ENCODE peak calls at places on chromosomes 5 and 9, in seven cellular contexts. L is H1, K is GM12878, I is HepG2, U is HCT116, S is K562, C is SK-N-SH. M is an unnamed sample.

GRCh38 chr9:84310903-84311302 is 29.7 kb downstream of the SLC28A3 start:
- DNase-seq in L (no peak), K (no peak), I (no peak), U (no peak), S (no peak), C (no peak), M (no peak)

GRCh38 chr9:134407123-134407779 is 81.0 kb downstream of the RXRA start:
- DNase-seq in L (no peak), K (peak), I (no peak), U (peak), S (peak), C (peak), M (no peak)

GRCh38 chr5:78889759-78890158 is 95.4 kb downstream of the ARSB start:
- DNase-seq in L (no peak), K (no peak), I (no peak), U (no peak), S (no peak), C (no peak), M (no peak)

GRCh38 chr5:44719856-44720255 is 88.9 kb upstream of the MRPS30 start:
- DNase-seq in L (no peak), K (no peak), I (no peak), U (no peak), S (no peak), C (no peak), M (no peak)

GRCh38 chr9:129040113-129040643 is 3.8 kb downstream of the MIGA2 start:
- DNase-seq in L (no peak), K (no peak), I (no peak), U (no peak), S (peak), C (peak), M (no peak)

GRCh38 chr9:34417734-34418133 is 40.6 kb downstream of the FAM219A start:
- DNase-seq in L (no peak), K (no peak), I (no peak), U (no peak), S (no peak), C (no peak), M (no peak)

GRCh38 chr5:107026098-107026497 is 644.6 kb downstream of the EFNA5 start:
- DNase-seq in L (no peak), K (no peak), I (no peak), U (no peak), S (no peak), C (no peak), M (no peak)

GRCh38 chr9:86096382-86096781 is 3.0 kb downstream of the GOLM1 start:
- DNase-seq in L (no peak), K (no peak), I (no peak), U (no peak), S (no peak), C (no peak), M (no peak)

GRCh38 chr9:93582115-93582514 is 5.7 kb downstream of the PHF2 start:
- DNase-seq in L (no peak), K (no peak), I (peak), U (no peak), S (no peak), C (no peak), M (no peak)

GRCh38 chr5:76082790-76083554 is at the start of gene SV2C:
- DNase-seq in L (no peak), K (no peak), I (no peak), U (no peak), S (no peak), C (peak), M (peak)

GRCh38 chr5:171801-172331 is 19.4 kb upstream of the LRRC14B start:
- DNase-seq in L (no peak), K (no peak), I (no peak), U (no peak), S (no peak), C (no peak), M (no peak)

GRCh38 chr5:132259061-132259851 is 1.8 kb downstream of the PDLIM4 start:
- DNase-seq in L (no peak), K (no peak), I (no peak), U (no peak), S (peak), C (peak), M (no peak)

GRCh38 chr5:118314936-118315335 is 673.4 kb downstream of the DTWD2 start:
- DNase-seq in L (no peak), K (no peak), I (no peak), U (no peak), S (no peak), C (no peak), M (no peak)

GRCh38 chr9:136626066-136626725 is 36.5 kb upstream of the EGFL7 start:
- DNase-seq in L (no peak), K (no peak), I (no peak), U (no peak), S (no peak), C (no peak), M (no peak)

GRCh38 chr5:83277154-83277553 is 194.4 kb upstream of the VCAN start:
- DNase-seq in L (no peak), K (no peak), I (no peak), U (no peak), S (no peak), C (no peak), M (no peak)

GRCh38 chr5:101430551-101430950 is 527.5 kb upstream of the ST8SIA4 start:
- DNase-seq in L (no peak), K (no peak), I (no peak), U (no peak), S (no peak), C (no peak), M (no peak)

GRCh38 chr9:86239053-86239770 is 20.2 kb downstream of the C9orf153 start:
- DNase-seq in L (no peak), K (no peak), I (no peak), U (no peak), S (no peak), C (no peak), M (no peak)

GRCh38 chr9:121876658-121877271 is 216.3 kb downstream of the TTLL11 start:
- DNase-seq in L (no peak), K (no peak), I (no peak), U (no peak), S (no peak), C (no peak), M (no peak)

GRCh38 chr5:176625966-176626875 is 4.1 kb downstream of the SNCB start:
- DNase-seq in L (no peak), K (no peak), I (no peak), U (no peak), S (no peak), C (no peak), M (no peak)

GRCh38 chr5:116486588-116486987 is 88.0 kb downstream of the SEMA6A start:
- DNase-seq in L (no peak), K (no peak), I (no peak), U (no peak), S (no peak), C (no peak), M (no peak)

GRCh38 chr9:86246752-86247161 is 12.7 kb downstream of the C9orf153 start:
- DNase-seq in L (no peak), K (peak), I (peak), U (no peak), S (peak), C (no peak), M (peak)

GRCh38 chr9:76707510-76707909 is 56.7 kb upstream of the PCA3 start:
- DNase-seq in L (no peak), K (no peak), I (no peak), U (no peak), S (no peak), C (no peak), M (no peak)

GRCh38 chr5:55634204-55634785 is 77.8 kb downstream of the SLC38A9 start:
- DNase-seq in L (no peak), K (no peak), I (no peak), U (no peak), S (no peak), C (no peak), M (no peak)

GRCh38 chr5:88674262-88675158 is 208.5 kb downstream of the MEF2C start:
- DNase-seq in L (no peak), K (no peak), I (no peak), U (no peak), S (no peak), C (no peak), M (no peak)

GRCh38 chr9:124255222-124255621 is 2.5 kb upstream of the NEK6 start:
- DNase-seq in L (no peak), K (no peak), I (no peak), U (no peak), S (no peak), C (no peak), M (no peak)

GRCh38 chr5:170832241-170832640 is 29.6 kb upstream of the RANBP17 start:
- DNase-seq in L (no peak), K (no peak), I (no peak), U (no peak), S (no peak), C (no peak), M (peak)

GRCh38 chr5:39941436-39941835 is 516.7 kb upstream of the DAB2 start:
- DNase-seq in L (no peak), K (no peak), I (no peak), U (no peak), S (no peak), C (no peak), M (no peak)

GRCh38 chr5:5304361-5305035 is 118.0 kb upstream of the ICE1 start:
- DNase-seq in L (no peak), K (no peak), I (no peak), U (no peak), S (no peak), C (no peak), M (no peak)

GRCh38 chr9:121944741-121945191 is 148.3 kb downstream of the TTLL11 start:
- DNase-seq in L (no peak), K (no peak), I (no peak), U (no peak), S (no peak), C (no peak), M (no peak)

GRCh38 chr5:76642390-76643040 is 19.3 kb upstream of the F2RL2 start:
- DNase-seq in L (no peak), K (no peak), I (no peak), U (no peak), S (no peak), C (no peak), M (no peak)

GRCh38 chr5:54291498-54291897 is 18.9 kb downstream of the ARL15 start:
- DNase-seq in L (no peak), K (no peak), I (no peak), U (no peak), S (no peak), C (no peak), M (peak)

GRCh38 chr5:58357121-58357520 is 102.8 kb downstream of the PLK2 start:
- DNase-seq in L (no peak), K (no peak), I (no peak), U (no peak), S (no peak), C (no peak), M (no peak)

GRCh38 chr5:108681079-108681921 is 66.4 kb upstream of the FER start:
- DNase-seq in L (no peak), K (peak), I (peak), U (peak), S (peak), C (peak), M (peak)

GRCh38 chr5:138833726-138834480 is 41.2 kb downstream of the LRRTM2 start:
- DNase-seq in L (no peak), K (no peak), I (no peak), U (no peak), S (no peak), C (no peak), M (no peak)

GRCh38 chr5:10153394-10153793 is 96.3 kb downstream of the ATPSCKMT start:
- DNase-seq in L (no peak), K (no peak), I (no peak), U (no peak), S (no peak), C (no peak), M (no peak)

GRCh38 chr9:16668906-16669305 is 201.6 kb downstream of the BNC2 start:
- DNase-seq in L (no peak), K (no peak), I (no peak), U (no peak), S (no peak), C (no peak), M (no peak)

GRCh38 chr5:25285116-25285515 is 640.3 kb upstream of the CDH10 start:
- DNase-seq in L (no peak), K (no peak), I (no peak), U (no peak), S (no peak), C (no peak), M (no peak)

GRCh38 chr9:134492721-134493470 is 148.7 kb upstream of the COL5A1 start:
- DNase-seq in L (no peak), K (no peak), I (no peak), U (no peak), S (no peak), C (no peak), M (no peak)

GRCh38 chr9:98712987-98713386 is 4.3 kb upstream of the GABBR2 start:
- DNase-seq in L (no peak), K (no peak), I (no peak), U (no peak), S (no peak), C (no peak), M (no peak)

GRCh38 chr9:98708103-98708932 is 417 bp downstream of the GABBR2 start:
- DNase-seq in L (no peak), K (no peak), I (no peak), U (no peak), S (no peak), C (peak), M (no peak)

GRCh38 chr9:98707158-98708102 is 1.3 kb downstream of the GABBR2 start:
- DNase-seq in L (peak), K (no peak), I (peak), U (peak), S (peak), C (peak), M (peak)

GRCh38 chr9:98708933-98709911 is at the start of gene GABBR2:
- DNase-seq in L (no peak), K (no peak), I (no peak), U (no peak), S (peak), C (peak), M (no peak)

GRCh38 chr9:98709968-98710965 is 1.5 kb upstream of the GABBR2 start:
- DNase-seq in L (no peak), K (no peak), I (no peak), U (no peak), S (peak), C (no peak), M (peak)
- TF ChIP-seq JUND in L (no peak), K (no peak), I (no peak), U (no peak), S (no peak), C (no peak), M (no peak)

GRCh38 chr9:71858812-71859211 is 52.2 kb downstream of the ABHD17B start:
- DNase-seq in L (no peak), K (peak), I (no peak), U (no peak), S (no peak), C (no peak), M (no peak)
- TF ChIP-seq JUND in L (no peak), K (peak), I (no peak), U (no peak), S (no peak), C (no peak), M (no peak)

DNA sequence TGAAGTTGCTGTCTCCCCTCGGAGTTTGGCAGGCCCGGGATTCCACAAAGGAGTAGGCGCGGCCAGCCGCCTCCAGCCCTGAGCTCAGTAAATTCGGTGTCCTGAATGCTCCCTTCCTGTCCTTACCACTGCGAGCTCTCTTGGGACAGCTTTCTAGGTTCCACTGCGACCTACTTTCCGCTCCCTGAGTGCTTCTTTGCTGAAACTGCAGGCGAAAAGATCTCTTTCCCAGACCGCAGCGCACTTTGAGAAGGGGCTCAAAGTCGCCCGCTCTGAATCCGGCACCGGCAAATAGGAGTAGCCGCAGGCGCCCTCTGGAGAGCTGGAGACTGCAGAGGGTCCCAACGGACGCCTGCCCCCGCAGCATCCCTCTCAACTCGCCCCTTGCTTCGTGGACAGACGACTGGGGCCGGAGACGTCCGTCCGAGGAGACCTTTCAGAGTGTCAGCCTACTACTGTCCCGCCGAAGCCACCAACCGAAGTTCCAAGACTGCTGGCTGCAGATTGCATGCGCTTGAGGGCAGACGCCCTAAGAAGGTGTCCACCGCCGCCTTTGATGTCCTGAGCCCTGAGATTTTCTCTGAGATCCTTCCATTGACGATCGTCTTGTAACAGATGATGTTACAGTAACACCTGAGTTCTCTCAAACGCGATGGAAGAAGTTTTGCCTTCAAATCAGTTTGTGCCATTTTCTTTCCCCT is 96.0 kb downstream of the ANXA2R start:
- DNase-seq in L (no peak), K (no peak), I (no peak), U (no peak), S (no peak), C (no peak), M (no peak)
- TF ChIP-seq JUND in L (no peak), K (no peak), I (no peak), U (no peak), S (no peak), C (no peak), M (no peak)

GRCh38 chr9:107460153-107461023 is 29.2 kb downstream of the KLF4 start:
- DNase-seq in L (no peak), K (no peak), I (no peak), U (no peak), S (no peak), C (no peak), M (peak)

GRCh38 chr9:107455461-107456155 is 34.0 kb downstream of the KLF4 start:
- DNase-seq in L (no peak), K (no peak), I (no peak), U (no peak), S (no peak), C (no peak), M (no peak)
- TF ChIP-seq JUND in L (no peak), K (no peak), I (no peak), U (no peak), S (no peak), C (no peak), M (no peak)

DNA sequence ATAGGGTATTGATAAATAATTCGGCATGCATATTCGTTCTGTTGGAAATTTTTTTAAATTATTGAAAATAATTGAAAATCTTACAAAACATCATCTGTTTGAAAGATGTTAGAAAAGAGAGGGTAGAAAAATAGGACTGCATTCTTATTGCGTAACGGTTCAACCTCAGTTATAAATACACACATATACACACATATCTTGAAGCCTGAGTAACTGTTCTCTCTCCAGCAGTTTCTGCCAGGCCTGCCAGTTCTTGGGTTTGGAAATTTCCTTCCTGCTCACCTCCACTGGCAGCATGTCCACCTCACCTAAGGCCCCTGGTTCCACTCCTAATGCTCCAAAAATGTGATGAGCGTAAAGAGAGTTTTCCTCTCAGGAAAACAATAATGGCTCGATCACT is 9.1 kb downstream of the SPATA31E1 start:
- DNase-seq in L (no peak), K (no peak), I (no peak), U (no peak), S (no peak), C (no peak), M (no peak)
- TF ChIP-seq JUND in L (no peak), K (no peak), I (no peak), U (no peak), S (no peak), C (no peak), M (no peak)